ENCODE peak calls at places on chromosomes 5 and 9, in five cellular contexts. M is HCT116, Y is GM23338, K is K562, C is SK-N-MC. G is an unnamed sample.

GRCh38 chr5:131635755-131636479 is 888 bp upstream of the RAPGEF6 start:
- DNase-seq in M (no peak), Y (peak), K (no peak), C (no peak), G (peak)

GRCh38 chr5:1644810-1645571 is 121.2 kb upstream of the LPCAT1 start:
- DNase-seq in M (peak), Y (peak), K (peak), C (peak), G (peak)

GRCh38 chr9:26012797-26013594 is 334.8 kb upstream of the TUSC1 start:
- DNase-seq in M (no peak), Y (no peak), K (no peak), C (no peak), G (no peak)

GRCh38 chr5:132540764-132541163 is 2.6 kb downstream of the IL5 start:
- DNase-seq in M (no peak), Y (peak), K (no peak), C (no peak), G (no peak)

GRCh38 chr5:11973469-11973868 is 69.2 kb upstream of the CTNND2 start:
- DNase-seq in M (no peak), Y (no peak), K (no peak), C (no peak), G (no peak)

GRCh38 chr5:32446660-32447059 is 2.1 kb upstream of the ZFR start:
- DNase-seq in M (no peak), Y (no peak), K (no peak), C (no peak), G (no peak)

GRCh38 chr9:114388764-114389375 is 1.1 kb upstream of the AKNA start:
- DNase-seq in M (no peak), Y (no peak), K (no peak), C (no peak), G (no peak)

GRCh38 chr9:95249986-95250385 is 67.5 kb downstream of the FANCC start:
- DNase-seq in M (no peak), Y (peak), K (no peak), C (no peak), G (no peak)

GRCh38 chr5:1638658-1639400 is 115.1 kb upstream of the LPCAT1 start:
- DNase-seq in M (no peak), Y (no peak), K (peak), C (no peak), G (no peak)

GRCh38 chr5:44267909-44268308 is 121.3 kb downstream of the FGF10 start:
- DNase-seq in M (no peak), Y (no peak), K (no peak), C (peak), G (no peak)

GRCh38 chr5:81554647-81555046 is 160.7 kb upstream of the ACOT12 start:
- DNase-seq in M (no peak), Y (no peak), K (no peak), C (no peak), G (no peak)

GRCh38 chr5:135053278-135053677 is 19.2 kb upstream of the PITX1 start:
- DNase-seq in M (no peak), Y (no peak), K (no peak), C (no peak), G (no peak)

GRCh38 chr5:64766934-64767333 is 1.6 kb downstream of the SREK1IP1 start:
- DNase-seq in M (no peak), Y (no peak), K (no peak), C (no peak), G (no peak)

GRCh38 chr9:22165144-22165543 is 156.0 kb upstream of the CDKN2B start:
- DNase-seq in M (no peak), Y (no peak), K (no peak), C (no peak), G (no peak)

GRCh38 chr9:19998153-19998552 is 209.3 kb upstream of the SLC24A2 start:
- DNase-seq in M (peak), Y (no peak), K (no peak), C (no peak), G (peak)

GRCh38 chr5:81408496-81408895 is 14.6 kb upstream of the ACOT12 start:
- DNase-seq in M (no peak), Y (peak), K (no peak), C (no peak), G (no peak)

GRCh38 chr5:6837095-6837494 is 123.9 kb downstream of the TENT4A start:
- DNase-seq in M (no peak), Y (no peak), K (no peak), C (no peak), G (no peak)

GRCh38 chr5:122999947-123000563 is 36.5 kb downstream of the PPIC start:
- DNase-seq in M (peak), Y (peak), K (peak), C (no peak), G (peak)
- TF ChIP-seq POLR2AphosphoS5 in M (no peak), Y (no peak), K (no peak), C (no peak), G (no peak)

GRCh38 chr5:73274870-73275756 is 102.1 kb downstream of the TMEM174 start:
- DNase-seq in M (no peak), Y (no peak), K (no peak), C (no peak), G (no peak)
- TF ChIP-seq EZH2 in M (no peak), Y (no peak), K (no peak), C (no peak), G (no peak)

DNA sequence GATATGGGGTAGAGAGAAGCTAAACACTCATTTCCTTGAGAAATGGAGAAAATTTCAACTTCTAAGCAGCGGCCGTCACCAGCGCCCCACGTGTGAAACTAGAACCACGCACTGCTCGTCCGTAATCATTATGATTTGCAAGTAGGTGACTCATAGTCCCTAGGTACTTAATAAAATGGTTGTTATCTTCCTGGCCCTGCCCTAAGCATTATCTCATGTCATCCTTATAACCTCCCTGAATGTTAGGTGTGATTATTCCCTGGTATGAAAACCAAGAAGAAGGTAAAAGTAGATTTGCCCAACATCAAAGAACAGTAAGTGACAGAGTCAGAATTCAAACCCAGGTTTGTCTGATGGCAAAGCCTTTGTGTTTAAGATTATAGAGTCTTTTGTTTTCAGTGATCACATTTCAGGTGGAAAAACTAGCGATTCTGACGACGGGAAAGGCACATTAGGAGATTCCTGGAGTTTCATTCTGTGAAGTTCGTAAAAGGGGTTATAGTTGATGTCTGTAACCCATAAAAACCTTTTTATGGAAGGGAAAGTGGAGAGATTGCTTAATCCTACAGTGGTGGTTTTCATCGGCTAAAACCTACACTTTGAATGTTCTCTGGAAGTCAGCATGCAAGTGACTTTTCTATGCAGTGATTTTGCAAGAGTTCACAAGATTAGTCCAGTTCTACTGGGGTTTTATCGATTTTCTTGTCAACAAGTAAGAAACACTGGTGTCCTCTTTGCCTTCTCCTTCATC is 202.9 kb upstream of the WWC1 start:
- DNase-seq in M (no peak), Y (no peak), K (no peak), C (no peak), G (no peak)
- TF ChIP-seq POLR2AphosphoS5 in M (no peak), Y (no peak), K (no peak), C (no peak), G (no peak)

DNA sequence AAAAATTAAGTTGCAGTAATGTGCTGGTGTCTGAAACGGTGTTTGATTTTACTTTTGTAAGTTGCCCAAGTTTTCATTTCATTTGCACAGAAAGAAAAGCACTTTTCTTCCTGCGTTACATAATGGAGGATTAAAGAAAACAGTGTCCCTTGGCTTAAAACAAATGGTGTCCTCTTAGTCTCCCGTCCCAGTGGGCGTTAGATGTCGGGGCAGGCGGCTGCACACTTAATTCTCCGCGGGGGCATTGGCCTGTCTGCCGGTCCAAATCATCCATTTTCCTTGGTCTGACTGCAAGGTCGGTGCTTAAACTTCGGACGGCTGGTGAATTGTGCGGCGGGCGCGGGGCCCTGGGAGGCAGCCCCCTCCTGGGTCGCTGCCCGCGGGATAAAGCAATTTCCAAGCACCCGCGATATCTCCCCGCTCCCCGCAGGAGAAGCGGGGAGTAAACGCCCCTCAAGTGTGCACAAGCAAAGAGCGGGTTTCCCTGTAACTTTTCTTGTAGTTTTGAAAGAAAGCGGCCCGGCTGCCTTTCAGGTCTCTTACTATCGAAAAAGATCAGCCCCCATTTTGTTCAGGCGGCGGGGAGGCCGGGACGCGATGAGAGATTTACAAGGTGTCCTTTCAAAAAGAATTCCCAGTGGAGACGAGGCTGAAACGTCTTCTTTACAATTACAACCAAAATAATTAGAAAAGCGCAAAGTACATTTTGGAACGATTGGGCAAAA is 1.5 kb downstream of the IRX1 start:
- DNase-seq in M (no peak), Y (peak), K (no peak), C (no peak), G (no peak)
- TF ChIP-seq EZH2 in M (no peak), Y (peak), K (no peak), C (no peak), G (peak)

DNA sequence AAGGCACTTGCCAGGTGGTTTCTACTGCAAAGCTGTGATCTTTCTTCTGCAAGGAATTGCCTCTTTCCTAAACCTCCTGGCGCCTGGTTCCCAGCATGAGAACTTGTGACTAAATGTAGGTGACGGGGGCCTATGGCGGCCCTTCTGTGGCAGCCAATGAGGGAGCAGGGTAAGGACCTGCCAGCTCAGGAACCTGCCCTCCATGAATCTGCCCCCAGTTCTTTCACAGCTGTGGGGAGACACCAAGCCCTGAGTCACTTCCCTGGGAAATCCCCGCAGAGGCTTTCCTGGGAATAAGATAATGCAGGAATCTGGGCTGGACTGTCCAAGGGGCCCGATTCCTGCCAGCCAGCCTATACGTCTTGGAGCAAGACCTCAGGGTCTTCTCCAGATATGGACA is 56.7 kb upstream of the CTNNA1 start:
- DNase-seq in M (no peak), Y (no peak), K (no peak), C (no peak), G (peak)
- TF ChIP-seq POLR2AphosphoS5 in M (no peak), Y (no peak), K (no peak), C (no peak), G (no peak)

GRCh38 chr9:133701981-133702797 is 36.0 kb downstream of the SARDH start:
- DNase-seq in M (no peak), Y (no peak), K (no peak), C (no peak), G (no peak)
- TF ChIP-seq EZH2 in M (no peak), Y (no peak), K (no peak), C (no peak), G (peak)

DNA sequence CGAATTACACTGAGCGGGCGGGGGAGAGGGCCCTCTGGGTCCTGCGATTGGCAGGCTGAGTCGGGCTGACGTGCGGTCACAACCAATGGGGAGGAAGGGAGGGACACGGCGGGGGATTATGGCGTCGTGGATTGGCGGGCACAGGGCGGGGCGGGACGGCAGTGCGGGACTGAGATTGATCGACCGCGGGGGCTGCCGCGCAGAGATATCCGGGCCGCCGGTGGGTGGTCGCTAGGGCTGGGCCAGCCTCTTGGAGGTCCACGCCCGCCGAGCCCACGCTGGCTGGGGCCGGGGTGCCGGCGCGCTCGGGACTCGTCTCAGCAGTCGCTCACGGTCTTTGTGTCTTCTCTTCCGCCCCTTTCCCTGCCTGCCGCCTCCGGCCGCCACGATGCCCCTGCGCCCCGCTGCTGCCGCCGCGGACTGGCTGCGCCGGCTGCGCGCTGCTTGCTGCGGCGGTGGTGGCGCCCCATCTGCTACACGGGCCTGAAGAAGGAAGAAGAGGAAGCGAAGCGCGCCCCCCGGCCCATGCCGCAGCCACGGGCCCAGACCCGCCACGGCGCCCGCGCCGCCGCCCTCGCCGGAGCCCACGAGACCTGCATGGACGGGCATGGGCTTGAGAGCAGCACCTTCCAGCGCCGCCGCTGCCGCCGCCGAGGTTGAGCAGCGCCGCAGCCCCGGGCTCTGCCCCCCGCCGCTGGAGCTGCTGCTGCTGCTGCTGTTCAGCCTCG is at the start of gene RGMB:
- DNase-seq in M (peak), Y (peak), K (no peak), C (peak), G (peak)
- TF ChIP-seq POLR2AphosphoS5 in M (peak), Y (no peak), K (no peak), C (peak), G (peak)

DNA sequence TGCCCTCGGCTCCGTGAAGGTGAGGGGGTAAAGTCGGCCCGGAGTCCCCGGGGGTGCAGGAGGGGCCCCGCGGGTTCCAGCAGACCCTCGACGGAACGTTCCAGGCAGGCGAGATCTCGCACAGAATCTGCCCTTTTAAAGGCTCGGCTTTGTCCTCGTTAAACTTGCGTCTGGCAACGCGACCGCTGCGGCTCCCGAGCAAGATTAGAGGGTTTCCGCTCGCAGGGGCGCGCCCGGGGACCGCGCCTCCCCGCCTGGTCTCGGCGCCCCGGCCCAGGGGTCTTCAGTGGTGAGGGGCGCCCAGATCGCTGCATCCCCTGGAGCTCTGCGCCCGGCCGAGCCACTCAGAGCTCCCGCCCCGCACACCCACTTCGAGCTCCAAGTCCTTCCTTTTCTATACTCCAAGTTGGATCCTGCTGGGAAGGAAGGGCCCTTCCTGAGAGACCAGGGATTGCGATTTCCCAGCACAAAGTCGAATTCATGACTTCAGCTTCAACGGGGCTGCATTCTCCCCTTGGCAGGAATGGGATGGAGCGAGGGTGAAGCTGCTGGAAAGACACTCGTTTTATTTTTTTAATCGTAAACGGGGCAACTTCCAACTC is 11.4 kb downstream of the PROP1 start:
- DNase-seq in M (no peak), Y (peak), K (no peak), C (no peak), G (no peak)
- TF ChIP-seq EZH2 in M (no peak), Y (peak), K (no peak), C (no peak), G (peak)